ENCODE peak calls at places on chromosomes 5 and 9, in four cellular contexts. One of them, this sample, is unnamed.

GRCh38 chr5:54556136-54556535 is 38.6 kb downstream of the SNX18 start:
- DNase-seq in GM12878: no peak
- DNase-seq in K562: no peak
- DNase-seq in HepG2: no peak
- DNase-seq in this sample: no peak

GRCh38 chr9:72494051-72494450 is 27.4 kb upstream of the TMC1 start:
- DNase-seq in GM12878: no peak
- DNase-seq in K562: no peak
- DNase-seq in HepG2: no peak
- DNase-seq in this sample: no peak

GRCh38 chr5:73678322-73678740 is 52.3 kb downstream of the ARHGEF28 start:
- DNase-seq in GM12878: no peak
- DNase-seq in K562: no peak
- DNase-seq in HepG2: peak; percentile 95
- DNase-seq in this sample: no peak

GRCh38 chr9:22514866-22515265 is 68.2 kb downstream of the DMRTA1 start:
- DNase-seq in GM12878: no peak
- DNase-seq in K562: no peak
- DNase-seq in HepG2: no peak
- DNase-seq in this sample: no peak

GRCh38 chr5:52814749-52815148 is 27.0 kb downstream of the ITGA1 start:
- DNase-seq in GM12878: no peak
- DNase-seq in K562: no peak
- DNase-seq in HepG2: no peak
- DNase-seq in this sample: no peak

GRCh38 chr5:26833596-26833995 is 204.8 kb downstream of the CDH9 start:
- DNase-seq in GM12878: no peak
- DNase-seq in K562: no peak
- DNase-seq in HepG2: no peak
- DNase-seq in this sample: no peak

GRCh38 chr5:180825768-180826525 is 23.3 kb upstream of the MGAT1 start:
- DNase-seq in GM12878: no peak
- DNase-seq in K562: no peak
- DNase-seq in HepG2: peak; percentile 86
- DNase-seq in this sample: no peak

GRCh38 chr9:3948826-3949578 is 350.9 kb downstream of the GLIS3 start:
- DNase-seq in GM12878: no peak
- DNase-seq in K562: no peak
- DNase-seq in HepG2: no peak
- DNase-seq in this sample: no peak

GRCh38 chr9:119556129-119556875 is 187.1 kb upstream of the BRINP1 start:
- DNase-seq in GM12878: no peak
- DNase-seq in K562: peak; percentile 53
- DNase-seq in HepG2: peak; percentile 27
- DNase-seq in this sample: peak; percentile 76

GRCh38 chr9:134623408-134624066 is 18.1 kb upstream of the COL5A1 start:
- DNase-seq in GM12878: no peak
- DNase-seq in K562: peak; percentile 20
- DNase-seq in HepG2: no peak
- DNase-seq in this sample: no peak

GRCh38 chr9:81557957-81558791 is 131.2 kb downstream of the TLE1 start:
- DNase-seq in GM12878: no peak
- DNase-seq in K562: no peak
- DNase-seq in HepG2: no peak
- DNase-seq in this sample: no peak

GRCh38 chr9:104686081-104686480 is 8.2 kb upstream of the OR13D1 start:
- DNase-seq in GM12878: no peak
- DNase-seq in K562: no peak
- DNase-seq in HepG2: no peak
- DNase-seq in this sample: no peak

GRCh38 chr9:136542246-136543041 is 3.4 kb downstream of the NOTCH1 start:
- DNase-seq in GM12878: no peak
- DNase-seq in K562: no peak
- DNase-seq in HepG2: no peak
- DNase-seq in this sample: no peak

GRCh38 chr9:27280249-27280648 is 16.7 kb downstream of the EQTN start:
- DNase-seq in GM12878: no peak
- DNase-seq in K562: no peak
- DNase-seq in HepG2: no peak
- DNase-seq in this sample: no peak

GRCh38 chr9:137051145-137051724 is 2.6 kb downstream of the ENTPD2 start:
- DNase-seq in GM12878: no peak
- DNase-seq in K562: no peak
- DNase-seq in HepG2: no peak
- DNase-seq in this sample: no peak

GRCh38 chr9:72749276-72749675 is 203.6 kb downstream of the ALDH1A1 start:
- DNase-seq in GM12878: no peak
- DNase-seq in K562: no peak
- DNase-seq in HepG2: no peak
- DNase-seq in this sample: no peak

GRCh38 chr5:98524796-98525195 is 248.7 kb upstream of the RGMB start:
- DNase-seq in GM12878: no peak
- DNase-seq in K562: no peak
- DNase-seq in HepG2: no peak
- DNase-seq in this sample: no peak

GRCh38 chr9:122827759-122828090 is 663 bp downstream of the PDCL start:
- DNase-seq in GM12878: no peak
- DNase-seq in K562: no peak
- DNase-seq in HepG2: no peak
- DNase-seq in this sample: peak; percentile 22

GRCh38 chr9:38687389-38687842 is 32.5 kb downstream of the FAM240B start:
- DNase-seq in GM12878: no peak
- DNase-seq in K562: peak; percentile 50
- DNase-seq in HepG2: peak; percentile 14
- DNase-seq in this sample: no peak

GRCh38 chr5:56565693-56566092 is 249.7 kb upstream of the MAP3K1 start:
- DNase-seq in GM12878: no peak
- DNase-seq in K562: no peak
- DNase-seq in HepG2: no peak
- DNase-seq in this sample: no peak

GRCh38 chr9:130900701-130901497 is 4.3 kb upstream of the QRFP start:
- DNase-seq in GM12878: no peak
- DNase-seq in K562: peak; percentile 61
- DNase-seq in HepG2: no peak
- DNase-seq in this sample: no peak

GRCh38 chr5:138064526-138064925 is 19.3 kb upstream of the WNT8A start:
- DNase-seq in GM12878: no peak
- DNase-seq in K562: no peak
- DNase-seq in HepG2: no peak
- DNase-seq in this sample: no peak

GRCh38 chr5:138068742-138069375 is 15.0 kb upstream of the WNT8A start:
- DNase-seq in GM12878: peak; percentile 28
- DNase-seq in K562: peak; percentile 77
- DNase-seq in HepG2: peak; percentile 59
- DNase-seq in this sample: peak; percentile 79

GRCh38 chr5:138065102-138065501 is 18.7 kb upstream of the WNT8A start:
- DNase-seq in GM12878: no peak
- DNase-seq in K562: no peak
- DNase-seq in HepG2: no peak
- DNase-seq in this sample: peak; percentile 53
- TF ChIP-seq TARDBP in GM12878: no peak
- TF ChIP-seq TARDBP in K562: no peak
- TF ChIP-seq TARDBP in HepG2: no peak
- TF ChIP-seq TARDBP in this sample: no peak

DNA sequence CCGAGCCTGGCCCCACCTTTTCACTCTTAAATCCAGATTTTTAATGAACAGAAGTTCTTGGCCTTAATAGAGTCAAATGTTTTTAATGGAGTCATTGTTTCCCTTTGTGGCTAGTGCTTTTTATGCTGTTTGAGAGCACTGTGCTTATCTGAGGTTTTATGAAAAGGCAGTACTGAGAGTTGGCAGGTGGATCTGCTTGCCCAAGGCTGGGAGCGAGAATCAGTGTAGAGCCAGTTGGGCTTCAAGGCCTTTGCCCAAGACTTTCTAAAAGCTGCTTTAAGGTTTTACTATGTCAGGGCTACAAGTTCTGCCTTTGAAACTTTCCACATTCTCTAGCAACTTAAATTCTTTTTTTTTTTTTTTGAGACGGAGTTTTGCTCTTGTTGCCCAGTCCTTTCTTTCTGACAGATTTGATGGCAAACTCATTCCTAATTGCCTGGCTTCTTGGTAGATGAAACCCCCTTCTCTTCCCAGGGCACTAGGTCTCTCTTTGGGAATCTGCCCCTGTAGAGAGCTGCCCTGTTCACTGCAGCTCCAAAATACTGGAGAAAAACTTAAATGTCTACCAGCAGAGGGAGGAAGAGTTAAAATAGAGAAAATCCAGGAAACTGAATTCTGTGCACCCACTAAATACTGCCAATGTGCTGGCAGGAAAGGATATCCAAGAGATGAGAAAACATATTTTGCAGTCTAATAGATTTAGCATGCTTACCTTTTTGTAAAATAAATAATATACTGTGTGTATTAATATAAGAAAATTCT is 36.9 kb upstream of the CDK20 start:
- DNase-seq in GM12878: no peak
- DNase-seq in K562: no peak
- DNase-seq in HepG2: no peak
- DNase-seq in this sample: peak; percentile 26
- TF ChIP-seq TARDBP in GM12878: no peak
- TF ChIP-seq TARDBP in K562: no peak
- TF ChIP-seq TARDBP in HepG2: no peak
- TF ChIP-seq TARDBP in this sample: no peak

GRCh38 chr5:129171194-129171944 is 76.8 kb downstream of the ISOC1 start:
- DNase-seq in GM12878: no peak
- DNase-seq in K562: no peak
- DNase-seq in HepG2: no peak
- DNase-seq in this sample: no peak

GRCh38 chr5:129174447-129174846 is 79.9 kb downstream of the ISOC1 start:
- DNase-seq in GM12878: no peak
- DNase-seq in K562: no peak
- DNase-seq in HepG2: no peak
- DNase-seq in this sample: no peak

GRCh38 chr5:129177451-129177850 is 82.9 kb downstream of the ISOC1 start:
- DNase-seq in GM12878: no peak
- DNase-seq in K562: no peak
- DNase-seq in HepG2: no peak
- DNase-seq in this sample: no peak

DNA sequence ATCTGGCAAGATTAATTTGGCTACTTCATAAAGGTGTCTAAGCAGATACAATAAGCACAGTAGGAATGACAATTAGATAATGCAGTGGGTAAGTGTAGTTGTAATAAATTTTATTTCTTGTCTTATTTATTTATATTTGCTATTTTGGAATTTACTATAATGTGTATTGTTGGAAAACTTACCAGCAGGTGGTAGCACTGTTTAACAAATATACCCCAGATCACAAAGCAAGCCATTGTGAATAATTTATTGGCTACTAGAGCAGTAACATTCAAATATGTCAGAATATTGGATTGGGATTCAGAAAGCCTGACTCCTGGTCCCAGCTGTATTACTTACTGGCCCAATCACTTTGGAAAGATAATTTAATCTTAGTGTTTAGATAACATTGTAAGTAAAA is 78.0 kb downstream of the ISOC1 start:
- DNase-seq in GM12878: no peak
- DNase-seq in K562: no peak
- DNase-seq in HepG2: no peak
- DNase-seq in this sample: no peak
- TF ChIP-seq TARDBP in GM12878: no peak
- TF ChIP-seq TARDBP in K562: no peak
- TF ChIP-seq TARDBP in HepG2: no peak
- TF ChIP-seq TARDBP in this sample: no peak

GRCh38 chr5:106843812-106844416 is 826.8 kb downstream of the EFNA5 start:
- DNase-seq in GM12878: no peak
- DNase-seq in K562: no peak
- DNase-seq in HepG2: no peak
- DNase-seq in this sample: peak; percentile 48
- TF ChIP-seq TARDBP in GM12878: no peak
- TF ChIP-seq TARDBP in K562: no peak
- TF ChIP-seq TARDBP in HepG2: no peak
- TF ChIP-seq TARDBP in this sample: no peak

GRCh38 chr5:144484124-144484897 is 313.6 kb downstream of the KCTD16 start:
- DNase-seq in GM12878: no peak
- DNase-seq in K562: no peak
- DNase-seq in HepG2: no peak
- DNase-seq in this sample: no peak
- TF ChIP-seq TARDBP in GM12878: no peak
- TF ChIP-seq TARDBP in K562: no peak
- TF ChIP-seq TARDBP in HepG2: no peak
- TF ChIP-seq TARDBP in this sample: no peak

GRCh38 chr5:145971108-145971507 is 34.7 kb downstream of the SH3RF2 start:
- DNase-seq in GM12878: no peak
- DNase-seq in K562: no peak
- DNase-seq in HepG2: no peak
- DNase-seq in this sample: no peak
- TF ChIP-seq TARDBP in GM12878: no peak
- TF ChIP-seq TARDBP in K562: no peak
- TF ChIP-seq TARDBP in HepG2: no peak
- TF ChIP-seq TARDBP in this sample: no peak

GRCh38 chr5:148801682-148802276 is 24.6 kb upstream of the ADRB2 start:
- DNase-seq in GM12878: no peak
- DNase-seq in K562: no peak
- DNase-seq in HepG2: no peak
- DNase-seq in this sample: no peak

GRCh38 chr5:148794729-148795590 is 31.5 kb upstream of the ADRB2 start:
- DNase-seq in GM12878: no peak
- DNase-seq in K562: no peak
- DNase-seq in HepG2: no peak
- DNase-seq in this sample: no peak

GRCh38 chr5:148798786-148799185 is 27.6 kb upstream of the ADRB2 start:
- DNase-seq in GM12878: no peak
- DNase-seq in K562: no peak
- DNase-seq in HepG2: no peak
- DNase-seq in this sample: no peak

GRCh38 chr5:148796931-148797330 is 29.5 kb upstream of the ADRB2 start:
- DNase-seq in GM12878: no peak
- DNase-seq in K562: no peak
- DNase-seq in HepG2: no peak
- DNase-seq in this sample: no peak

GRCh38 chr5:148799737-148800527 is 26.5 kb upstream of the ADRB2 start:
- DNase-seq in GM12878: no peak
- DNase-seq in K562: no peak
- DNase-seq in HepG2: no peak
- DNase-seq in this sample: no peak
- TF ChIP-seq TARDBP in GM12878: no peak
- TF ChIP-seq TARDBP in K562: no peak
- TF ChIP-seq TARDBP in HepG2: no peak
- TF ChIP-seq TARDBP in this sample: no peak